ENCODE peak calls at places on chromosomes 3 and 15, in seven cellular contexts. Y, V, Q, I, F, H and X are unnamed samples.
A peak's percentile ranks its signal among the peaks of the same experiment; 100 is the strongest.

GRCh38 chr15:63238796-63239195 is 38.6 kb upstream of the APH1B start:
- DNase-seq in I (no peak), F (no peak), V (no peak), Y (peak; percentile 33), Q (peak; percentile 60), H (no peak), X (no peak)

GRCh38 chr3:112647122-112647521 is 6.2 kb upstream of the CCDC80 start:
- DNase-seq in Y (no peak), V (no peak), Q (peak; percentile 83), H (no peak), I (peak; percentile 32), F (no peak), X (no peak)

GRCh38 chr15:72047020-72047419 is 70.9 kb downstream of the MYO9A start:
- DNase-seq in F (no peak), Q (peak; percentile 43), H (no peak), V (no peak), I (no peak), Y (no peak), X (no peak)

GRCh38 chr3:110865934-110866333 is 205.7 kb upstream of the NECTIN3 start:
- DNase-seq in I (no peak), Y (no peak), H (no peak), Q (no peak), V (no peak), F (no peak), X (no peak)

GRCh38 chr3:44914936-44915335 is 40.5 kb downstream of the TGM4 start:
- DNase-seq in V (no peak), I (peak; percentile 44), H (no peak), Y (no peak), Q (peak; percentile 14), F (no peak), X (peak; percentile 42)

GRCh38 chr15:42707068-42707467 is 29.9 kb downstream of the CDAN1 start:
- DNase-seq in Y (no peak), I (no peak), Q (peak; percentile 48), V (no peak), F (no peak), H (no peak), X (no peak)

GRCh38 chr15:26665950-26666921 is 106.6 kb downstream of the GABRB3 start:
- DNase-seq in V (no peak), Y (no peak), I (no peak), H (no peak), F (no peak), Q (no peak), X (no peak)

GRCh38 chr15:94972314-94972713 is 741.0 kb downstream of the MCTP2 start:
- DNase-seq in H (no peak), I (no peak), Y (no peak), V (no peak), F (no peak), Q (peak; percentile 0), X (no peak)

GRCh38 chr3:17221529-17221928 is 336.8 kb downstream of the PLCL2 start:
- DNase-seq in V (no peak), Q (no peak), H (no peak), F (no peak), I (no peak), Y (no peak), X (no peak)

GRCh38 chr15:30001592-30001991 is 81.2 kb upstream of the GOLGA8J start:
- DNase-seq in F (no peak), Q (no peak), H (no peak), Y (no peak), V (no peak), I (no peak), X (no peak)

GRCh38 chr3:107516475-107516874 is 6.3 kb upstream of the BBX start:
- DNase-seq in F (no peak), I (no peak), Y (no peak), H (no peak), Q (no peak), V (no peak), X (no peak)

GRCh38 chr15:73959801-73960200 is 32.3 kb downstream of the STOML1 start:
- DNase-seq in Y (no peak), F (no peak), I (no peak), Q (no peak), H (peak; percentile 33), V (no peak), X (no peak)

GRCh38 chr15:82294061-82294690 is 31.6 kb downstream of the SAXO2 start:
- DNase-seq in H (no peak), Y (no peak), Q (peak; percentile 5), I (no peak), F (no peak), V (no peak), X (no peak)

GRCh38 chr3:176663819-176664218 is 533.5 kb downstream of the TBL1XR1 start:
- DNase-seq in F (no peak), V (no peak), Q (peak; percentile 68), H (no peak), Y (no peak), I (peak; percentile 18), X (no peak)

GRCh38 chr3:185823280-185824044 is 1.4 kb downstream of the IGF2BP2 start:
- DNase-seq in Q (no peak), F (peak; percentile 74), H (peak; percentile 52), I (peak; percentile 56), Y (peak; percentile 66), V (peak; percentile 37), X (peak; percentile 61)

GRCh38 chr3:183489455-183490210 is 61.2 kb upstream of the MCF2L2 start:
- DNase-seq in I (no peak), H (no peak), F (no peak), Q (peak; percentile 7), Y (no peak), V (no peak), X (no peak)

GRCh38 chr3:14391033-14391432 is 11.4 kb upstream of the SLC6A6 start:
- DNase-seq in V (no peak), H (peak; percentile 82), F (no peak), I (no peak), Y (no peak), Q (peak; percentile 24), X (no peak)

GRCh38 chr3:14393440-14394111 is 8.8 kb upstream of the SLC6A6 start:
- DNase-seq in Q (peak; percentile 15), I (no peak), V (no peak), F (no peak), Y (no peak), H (no peak), X (no peak)

GRCh38 chr3:14392803-14393319 is 9.5 kb upstream of the SLC6A6 start:
- DNase-seq in Q (no peak), Y (no peak), F (no peak), V (no peak), H (no peak), I (no peak), X (no peak)

GRCh38 chr3:14389133-14390115 is 13.0 kb upstream of the SLC6A6 start:
- DNase-seq in F (no peak), V (no peak), Y (no peak), I (no peak), H (no peak), Q (no peak), X (no peak)

GRCh38 chr3:14392231-14392630 is 10.2 kb upstream of the SLC6A6 start:
- DNase-seq in H (no peak), V (no peak), F (no peak), I (no peak), Y (no peak), Q (no peak), X (no peak)
- TF ChIP-seq CTCF in H (no peak), V (no peak), F (no peak), I (no peak), Y (peak; percentile 10), Q (no peak), X (no peak)

DNA sequence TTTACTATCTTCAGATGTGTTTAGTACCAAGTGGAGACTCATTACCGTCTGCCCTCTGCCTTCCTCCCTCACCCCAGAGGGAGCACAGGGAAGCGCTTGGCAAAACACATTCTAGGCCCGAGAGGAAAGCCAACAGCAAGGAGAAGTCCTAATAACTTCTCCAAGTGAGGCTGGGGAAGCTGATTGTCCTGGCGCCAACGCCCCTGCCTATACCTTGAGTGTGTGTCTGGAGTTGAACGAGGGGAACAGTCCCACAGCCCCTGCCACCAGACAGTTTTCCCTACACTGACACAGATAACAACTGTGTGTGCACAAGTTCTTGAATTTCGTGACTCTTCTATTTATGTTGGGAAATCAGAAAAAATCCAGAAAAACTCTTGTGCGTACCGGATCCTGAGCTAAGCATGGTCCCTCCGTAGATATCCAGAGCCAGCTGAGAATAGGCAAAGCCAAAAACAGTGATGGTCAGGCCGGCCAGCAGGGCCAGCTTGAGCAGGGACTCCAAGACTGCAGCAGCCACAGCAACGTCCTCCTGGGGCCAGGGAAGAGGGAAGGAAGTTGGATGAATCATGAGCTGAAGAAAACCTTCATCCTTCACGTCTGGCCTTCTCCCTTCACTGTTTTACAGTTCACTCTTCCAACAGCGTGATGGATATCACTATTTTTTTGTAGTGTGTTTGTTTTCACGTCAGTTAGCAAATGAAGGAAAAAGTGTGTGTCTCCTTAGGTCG is 26.5 kb downstream of the RFT1 start:
- DNase-seq in I (no peak), F (no peak), Q (no peak), H (no peak), V (no peak), Y (no peak), X (no peak)
- TF ChIP-seq CTCF in I (no peak), F (no peak), Q (no peak), H (no peak), V (no peak), Y (no peak), X (no peak)

GRCh38 chr3:164550857-164551256 is 527.4 kb downstream of the SI start:
- DNase-seq in I (no peak), Q (no peak), V (no peak), H (no peak), F (no peak), Y (no peak), X (no peak)
- TF ChIP-seq CTCF in I (peak; percentile 31), Q (no peak), V (no peak), H (no peak), F (no peak), Y (no peak), X (peak; percentile 38)

DNA sequence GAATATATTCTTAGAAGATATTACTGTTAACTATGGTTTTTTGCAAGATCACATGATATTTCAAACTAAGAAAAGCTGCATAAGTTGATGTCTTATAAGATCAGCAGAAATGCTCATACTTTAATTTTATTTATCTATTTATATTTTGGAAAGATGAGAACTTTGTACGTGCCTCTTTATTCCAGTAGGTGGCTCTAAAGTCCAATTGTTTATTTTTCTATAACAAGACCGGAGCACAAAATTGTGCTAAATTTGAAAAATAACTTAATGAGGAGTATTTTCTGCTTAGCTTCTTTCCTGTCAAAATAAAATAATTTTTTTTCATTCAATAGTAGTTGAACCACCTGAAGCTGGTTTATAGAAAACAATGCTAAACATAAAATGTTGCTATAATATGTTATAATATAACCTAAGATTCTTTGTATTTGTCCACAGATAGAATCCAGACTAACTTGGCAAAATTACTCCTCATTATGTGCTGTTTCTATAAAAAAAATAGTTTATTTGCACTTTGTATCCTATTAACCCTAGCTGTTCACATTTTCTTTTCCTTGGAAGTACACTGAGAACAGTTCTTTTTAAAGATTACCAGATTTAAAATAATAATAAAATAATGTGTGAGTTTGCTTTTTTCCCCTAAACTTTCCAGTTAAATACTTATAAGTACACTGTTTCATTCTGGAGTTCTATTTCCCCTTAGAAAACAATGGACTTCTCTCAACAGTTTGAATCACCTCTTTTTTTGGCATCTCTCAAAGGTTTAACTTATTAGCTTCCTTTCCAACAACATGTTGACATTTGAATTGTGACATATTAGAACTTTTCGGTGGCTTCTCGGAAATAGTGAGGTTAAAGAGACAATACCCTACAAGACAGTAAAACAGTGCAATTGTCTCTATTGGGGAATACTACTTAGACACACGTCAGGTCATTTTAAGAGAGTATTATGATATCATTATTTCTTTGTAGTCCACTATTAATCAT is 530.0 kb downstream of the MECOM start:
- DNase-seq in F (no peak), H (no peak), V (no peak), I (no peak), Y (no peak), Q (peak; percentile 44), X (no peak)
- TF ChIP-seq CTCF in F (no peak), H (peak; percentile 44), V (no peak), I (peak; percentile 63), Y (peak; percentile 22), Q (peak; percentile 50), X (peak; percentile 64)